ENCODE peak calls at places on chromosome 9, in five cellular contexts. M is lower lobe of right lung; U is pancreas; C is CD8-positive, alpha-beta memory T cell; B is heart left ventricle. K is an unnamed sample.

GRCh38 chr9:14989811-14990210 is 79.6 kb upstream of the FREM1 start:
- DNase-seq in M (no peak), U (no peak), C (no peak), B (no peak), K (no peak)

GRCh38 chr9:94188246-94188645 is 70.9 kb upstream of the ZNF169 start:
- DNase-seq in M (no peak), U (no peak), C (no peak), B (no peak), K (no peak)

GRCh38 chr9:82489579-82489915 is 501.0 kb downstream of the SPATA31D1 start:
- DNase-seq in M (no peak), U (no peak), C (no peak), B (no peak), K (no peak)

GRCh38 chr9:130903194-130904069 is 6.8 kb upstream of the QRFP start:
- DNase-seq in M (no peak), U (no peak), C (no peak), B (no peak), K (no peak)

GRCh38 chr9:127897194-127897692 is 2.2 kb downstream of the ST6GALNAC6 start:
- DNase-seq in M (peak; percentile 83), U (peak; percentile 82), C (no peak), B (peak; percentile 87), K (no peak)

GRCh38 chr9:133701981-133702797 is 36.0 kb downstream of the SARDH start:
- DNase-seq in M (peak; percentile 44), U (peak; percentile 21), C (peak; percentile 79), B (peak; percentile 64), K (peak; percentile 77)

GRCh38 chr9:109974143-109974917 is 194.3 kb downstream of the PALM2AKAP2 start:
- DNase-seq in M (peak; percentile 56), U (no peak), C (no peak), B (no peak), K (peak; percentile 90)

GRCh38 chr9:79570449-79571308 is 1.1 kb upstream of the TLE4 start:
- DNase-seq in M (peak; percentile 55), U (peak; percentile 57), C (peak; percentile 54), B (peak; percentile 69), K (peak; percentile 16)

GRCh38 chr9:27528278-27528885 is 1.2 kb downstream of the MOB3B start:
- DNase-seq in M (peak; percentile 86), U (peak; percentile 76), C (peak; percentile 56), B (peak; percentile 86), K (peak; percentile 40)

GRCh38 chr9:22216730-22217160 is 207.6 kb upstream of the CDKN2B start:
- DNase-seq in M (no peak), U (no peak), C (no peak), B (no peak), K (no peak)

GRCh38 chr9:5510360-5510931 is at the start of gene PDCD1LG2:
- DNase-seq in M (no peak), U (no peak), C (no peak), B (no peak), K (no peak)

GRCh38 chr9:8346291-8346690 is 546.7 kb upstream of the DMAC1 start:
- DNase-seq in M (no peak), U (no peak), C (no peak), B (no peak), K (no peak)

GRCh38 chr9:134642385-134643181 is 980 bp downstream of the COL5A1 start:
- DNase-seq in M (no peak), U (no peak), C (no peak), B (peak; percentile 76), K (no peak)

GRCh38 chr9:105973811-105974407 is 279.6 kb downstream of the TMEM38B start:
- DNase-seq in M (no peak), U (no peak), C (no peak), B (no peak), K (no peak)

GRCh38 chr9:121545148-121545874 is 45.7 kb upstream of the GGTA1 start:
- DNase-seq in M (no peak), U (no peak), C (no peak), B (no peak), K (no peak)

GRCh38 chr9:33133186-33133585 is 34.0 kb downstream of the B4GALT1 start:
- DNase-seq in M (no peak), U (no peak), C (no peak), B (no peak), K (no peak)

GRCh38 chr9:14532716-14533115 is 160.5 kb downstream of the ZDHHC21 start:
- DNase-seq in M (no peak), U (no peak), C (no peak), B (no peak), K (no peak)

GRCh38 chr9:130732131-130732530 is 38.6 kb downstream of the EXOSC2 start:
- DNase-seq in M (no peak), U (no peak), C (no peak), B (no peak), K (no peak)

GRCh38 chr9:86978413-86978812 is 31.1 kb upstream of the GAS1 start:
- DNase-seq in M (no peak), U (no peak), C (no peak), B (no peak), K (no peak)

GRCh38 chr9:21997480-21997879 is 2.9 kb downstream of the CDKN2B-AS1 start:
- DNase-seq in M (no peak), U (no peak), C (no peak), B (no peak), K (no peak)

DNA sequence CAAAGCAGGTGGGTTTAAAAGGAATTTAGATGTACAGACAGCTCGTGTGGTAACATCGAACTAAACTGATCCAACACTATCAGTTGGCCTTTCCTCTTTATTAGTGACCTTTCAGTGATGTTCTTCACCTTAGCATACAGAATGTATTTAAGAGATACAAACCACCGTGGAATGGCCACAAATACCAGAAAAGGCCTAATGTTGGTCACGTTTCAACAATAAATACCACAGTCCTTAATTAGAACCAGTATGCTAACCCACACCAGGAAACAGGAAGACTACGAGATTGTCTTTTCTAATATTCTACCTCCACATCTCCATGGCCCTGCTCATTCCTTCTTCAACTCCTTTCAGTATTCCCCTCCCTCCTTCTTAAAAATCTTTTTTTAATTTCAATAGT is 40.4 kb downstream of the GNAQ start:
- DNase-seq in M (no peak), U (no peak), C (no peak), B (no peak), K (no peak)
- H3K4me1 ChIP-seq in M (peaks cover 36% of the 10 kb centered on the region), U (peaks cover 9% of the 10 kb centered on the region), C (no peaks in the 10 kb centered on the region), B (peaks cover 8% of the 10 kb centered on the region), K (no peaks in the 10 kb centered on the region)

GRCh38 chr9:108880917-108881316 is 18.9 kb downstream of the ACTL7A start:
- DNase-seq in M (no peak), U (no peak), C (no peak), B (no peak), K (no peak)
- H3K4me3 ChIP-seq in M (no peak overlapping the region), U (no peak overlapping the region), C (no peak overlapping the region), B (no peak overlapping the region), K (no peak overlapping the region)

GRCh38 chr9:91935066-91935729 is 14.8 kb downstream of the ROR2 start:
- DNase-seq in M (no peak), U (no peak), C (no peak), B (no peak), K (no peak)

GRCh38 chr9:91930475-91930874 is 19.6 kb downstream of the ROR2 start:
- DNase-seq in M (no peak), U (no peak), C (no peak), B (no peak), K (no peak)

GRCh38 chr9:91937031-91937430 is 13.0 kb downstream of the ROR2 start:
- DNase-seq in M (no peak), U (no peak), C (no peak), B (no peak), K (no peak)

GRCh38 chr9:91935805-91936204 is 14.2 kb downstream of the ROR2 start:
- DNase-seq in M (no peak), U (no peak), C (no peak), B (no peak), K (no peak)

GRCh38 chr9:91933556-91934352 is 16.3 kb downstream of the ROR2 start:
- DNase-seq in M (no peak), U (no peak), C (no peak), B (no peak), K (peak; percentile 18)
- H3K27ac ChIP-seq in M (no peak overlapping the region), U (no peak overlapping the region), C (no peak overlapping the region), B (no peak overlapping the region), K (no peak overlapping the region)

DNA sequence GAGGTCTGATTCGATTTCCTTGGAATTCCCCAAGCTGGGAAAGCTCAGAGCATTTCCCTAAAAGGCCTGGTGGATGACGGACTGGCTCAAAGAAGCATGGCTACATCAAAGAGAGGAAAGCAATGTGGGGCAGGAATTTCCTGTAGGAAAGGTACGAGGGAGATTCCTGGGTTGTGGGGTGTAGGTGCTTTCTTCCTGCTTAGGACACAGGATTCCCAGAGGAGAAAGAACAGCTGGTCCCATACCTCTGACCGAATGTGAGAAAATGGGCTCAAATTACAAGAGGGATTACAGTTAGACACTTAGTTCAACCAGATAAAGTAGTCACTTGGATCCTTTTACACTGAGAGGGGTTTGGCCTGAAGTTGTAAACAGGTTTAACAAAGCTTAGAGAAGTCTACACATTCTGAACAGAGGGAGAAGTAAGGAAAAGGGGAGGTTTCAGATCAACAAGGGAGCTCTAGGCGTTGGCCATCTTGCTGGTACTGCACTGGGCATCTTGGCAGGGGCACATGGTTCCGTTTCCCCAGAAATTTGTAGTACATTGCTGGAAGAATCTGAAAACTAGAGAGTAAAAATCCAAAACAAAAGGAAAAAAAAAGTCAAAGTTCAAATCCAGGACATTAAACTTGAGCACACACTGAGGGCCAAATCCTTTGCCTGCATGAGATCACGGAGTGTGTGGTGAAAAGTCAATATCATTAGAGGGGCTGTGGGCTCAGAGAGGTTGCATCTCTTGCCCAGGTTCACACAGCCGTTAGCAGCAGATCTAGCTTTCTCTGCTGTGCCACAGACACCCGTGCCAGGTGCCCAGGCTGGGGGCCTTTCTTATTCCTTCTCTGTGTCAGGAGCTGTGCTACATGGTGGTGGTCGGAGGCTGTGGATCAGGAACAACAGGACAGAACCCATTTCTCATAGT is 171.3 kb downstream of the RGS3 start:
- DNase-seq in M (no peak), U (no peak), C (no peak), B (peak; percentile 14), K (no peak)
- H3K4me1 ChIP-seq in M (peaks cover 12% of the 10 kb centered on the region), U (no peaks in the 10 kb centered on the region), C (no peaks in the 10 kb centered on the region), B (peaks cover 3% of the 10 kb centered on the region), K (no peaks in the 10 kb centered on the region)

K was measured in CD4-positive, CD25-positive, alpha-beta regulatory T cell.